ENCODE peak calls at places on chromosomes 3 and 15, in six cellular contexts. O, Z, Y, G, R and K are unnamed samples.

GRCh38 chr3:72745146-72745976 is 102.9 kb downstream of the SHQ1 start:
- DNase-seq in O (no peak), Z (no peak), Y (no peak), G (no peak), R (no peak), K (peak; percentile 32)

GRCh38 chr15:98774756-98775497 is 126.6 kb downstream of the IGF1R start:
- DNase-seq in O (no peak), Z (no peak), Y (no peak), G (no peak), R (no peak), K (no peak)

GRCh38 chr15:27249046-27249722 is 278.2 kb downstream of the GABRG3 start:
- DNase-seq in O (no peak), Z (no peak), Y (no peak), G (no peak), R (no peak), K (no peak)

GRCh38 chr15:74783072-74783807 is 1.4 kb downstream of the CSK start:
- DNase-seq in O (no peak), Z (no peak), Y (no peak), G (no peak), R (no peak), K (no peak)

GRCh38 chr3:194588236-194588635 is 45.0 kb downstream of the TMEM44 start:
- DNase-seq in O (no peak), Z (no peak), Y (no peak), G (no peak), R (no peak), K (no peak)

GRCh38 chr3:4337147-4337546 is 34.0 kb downstream of the SETMAR start:
- DNase-seq in O (no peak), Z (no peak), Y (no peak), G (no peak), R (no peak), K (no peak)

GRCh38 chr3:187802928-187803259 is 57.6 kb upstream of the BCL6 start:
- DNase-seq in O (no peak), Z (no peak), Y (no peak), G (no peak), R (no peak), K (no peak)

GRCh38 chr3:48952510-48953118 is 34.0 kb downstream of the ARIH2 start:
- DNase-seq in O (no peak), Z (no peak), Y (no peak), G (no peak), R (no peak), K (no peak)

GRCh38 chr3:155428558-155428957 is 135.1 kb upstream of the STRIT1 start:
- DNase-seq in O (no peak), Z (peak; percentile 96), Y (no peak), G (no peak), R (no peak), K (peak; percentile 7)

GRCh38 chr3:52742418-52743041 is 28.2 kb downstream of the NEK4 start:
- DNase-seq in O (no peak), Z (no peak), Y (no peak), G (no peak), R (no peak), K (peak; percentile 46)

GRCh38 chr3:141537866-141538265 is 51.0 kb downstream of the RASA2 start:
- DNase-seq in O (no peak), Z (no peak), Y (no peak), G (no peak), R (no peak), K (no peak)

GRCh38 chr3:119625451-119626153 is 27.9 kb downstream of the PLA1A start:
- DNase-seq in O (no peak), Z (no peak), Y (no peak), G (no peak), R (no peak), K (no peak)

GRCh38 chr3:25348996-25349576 is 79.0 kb upstream of the RARB start:
- DNase-seq in O (no peak), Z (no peak), Y (no peak), G (no peak), R (no peak), K (no peak)

GRCh38 chr15:68310178-68310810 is 32.7 kb downstream of the FEM1B start:
- DNase-seq in O (peak; percentile 78), Z (no peak), Y (peak; percentile 29), G (peak; percentile 46), R (no peak), K (no peak)

GRCh38 chr3:17833786-17834559 is 91.5 kb upstream of the TBC1D5 start:
- DNase-seq in O (no peak), Z (no peak), Y (no peak), G (no peak), R (no peak), K (no peak)

GRCh38 chr15:39591896-39592315 is 11.0 kb downstream of the THBS1 start:
- DNase-seq in O (no peak), Z (peak; percentile 62), Y (no peak), G (no peak), R (no peak), K (peak; percentile 21)

GRCh38 chr15:83644453-83644852 is 9.5 kb upstream of the ADAMTSL3 start:
- DNase-seq in O (no peak), Z (no peak), Y (no peak), G (no peak), R (no peak), K (no peak)

GRCh38 chr3:105812194-105812586 is 56.6 kb downstream of the CBLB start:
- DNase-seq in O (no peak), Z (no peak), Y (no peak), G (no peak), R (no peak), K (no peak)

GRCh38 chr15:40310001-40310959 is 2.5 kb upstream of the PLCB2 start:
- DNase-seq in O (no peak), Z (no peak), Y (no peak), G (no peak), R (peak; percentile 80), K (no peak)

GRCh38 chr3:50415066-50415465 is 55.7 kb upstream of the TMEM115 start:
- DNase-seq in O (no peak), Z (no peak), Y (no peak), G (no peak), R (no peak), K (no peak)

GRCh38 chr3:142664311-142664710 is 59.5 kb upstream of the TRPC1 start:
- DNase-seq in O (no peak), Z (no peak), Y (no peak), G (no peak), R (no peak), K (no peak)

GRCh38 chr15:58761010-58761388 is 10.1 kb upstream of the MINDY2 start:
- DNase-seq in O (no peak), Z (no peak), Y (no peak), G (no peak), R (no peak), K (no peak)

GRCh38 chr3:56633602-56634371 is 49.3 kb downstream of the TASOR start:
- DNase-seq in O (no peak), Z (no peak), Y (no peak), G (no peak), R (no peak), K (no peak)

GRCh38 chr15:41989573-41990242 is 17.4 kb upstream of the EHD4 start:
- DNase-seq in O (peak; percentile 85), Z (no peak), Y (peak; percentile 83), G (peak; percentile 71), R (peak; percentile 92), K (peak; percentile 71)

GRCh38 chr3:119343719-119344118 is 49.5 kb downstream of the ARHGAP31 start:
- DNase-seq in O (no peak), Z (no peak), Y (no peak), G (no peak), R (no peak), K (no peak)

GRCh38 chr3:100536093-100536492 is 43.7 kb downstream of the TMEM45A start:
- DNase-seq in O (no peak), Z (no peak), Y (no peak), G (no peak), R (no peak), K (no peak)
- TF ChIP-seq CTCF in O (no peak), Z (no peak), Y (no peak), G (no peak), R (no peak), K (no peak)

GRCh38 chr15:62477929-62478328 is 312.8 kb upstream of the C2CD4B start:
- DNase-seq in O (no peak), Z (no peak), Y (no peak), G (no peak), R (no peak), K (no peak)
- H3K4me3 ChIP-seq in O (no peak overlapping the region), Z (no peak overlapping the region), Y (no peak overlapping the region), G (no peak overlapping the region), R (no peak overlapping the region), K (no peak overlapping the region)

GRCh38 chr3:113533534-113533892 is 1.2 kb downstream of the SIDT1 start:
- DNase-seq in O (no peak), Z (no peak), Y (no peak), G (no peak), R (no peak), K (no peak)

GRCh38 chr3:113531826-113532697 is at the start of gene SIDT1:
- DNase-seq in O (no peak), Z (no peak), Y (peak; percentile 20), G (no peak), R (no peak), K (peak; percentile 13)

GRCh38 chr3:113534365-113534764 is 2.0 kb downstream of the SIDT1 start:
- DNase-seq in O (no peak), Z (no peak), Y (no peak), G (no peak), R (no peak), K (no peak)

GRCh38 chr3:113535898-113536297 is 3.5 kb downstream of the SIDT1 start:
- DNase-seq in O (no peak), Z (no peak), Y (no peak), G (no peak), R (no peak), K (no peak)

DNA sequence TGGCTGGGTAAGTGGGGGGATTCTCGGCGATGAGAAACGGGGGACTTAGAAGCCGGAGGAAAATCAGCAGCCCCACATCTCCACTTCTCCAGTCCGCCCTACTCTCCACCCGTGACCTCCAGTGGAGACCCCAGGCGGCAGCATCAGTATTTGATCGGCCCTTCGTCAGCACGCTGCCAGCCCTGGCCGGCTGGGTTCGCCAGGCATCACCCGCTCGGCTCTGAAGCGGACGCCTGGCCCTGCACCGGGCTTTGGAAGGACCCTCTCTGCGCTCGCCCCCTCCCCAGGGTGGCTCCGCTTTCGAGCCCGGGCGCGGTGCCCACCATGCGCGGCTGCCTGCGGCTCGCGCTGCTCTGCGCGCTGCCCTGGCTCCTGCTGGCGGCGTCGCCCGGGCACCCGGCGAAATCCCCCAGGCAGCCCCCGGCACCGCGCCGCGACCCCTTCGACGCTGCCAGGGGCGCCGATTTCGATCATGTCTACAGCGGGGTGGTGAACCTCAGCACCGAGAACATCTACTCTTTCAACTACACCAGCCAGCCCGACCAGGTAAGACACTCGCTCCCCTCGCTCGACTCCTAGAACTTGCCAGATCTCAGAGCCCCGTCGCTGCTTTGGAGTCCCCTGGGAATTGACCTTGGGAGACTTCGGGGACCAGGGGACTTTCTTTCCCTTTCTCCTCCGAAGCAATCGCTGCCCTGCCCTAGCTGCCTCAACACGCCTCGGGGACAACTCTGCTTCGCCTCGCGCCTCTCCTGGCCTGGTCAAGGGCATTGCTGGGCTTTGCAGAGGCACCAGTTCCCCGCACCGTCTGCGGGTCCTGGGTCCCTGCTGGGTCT is 561 bp downstream of the SIDT1 start:
- DNase-seq in O (no peak), Z (no peak), Y (no peak), G (no peak), R (no peak), K (peak; percentile 3)
- TF ChIP-seq CTCF in O (no peak), Z (no peak), Y (no peak), G (no peak), R (no peak), K (no peak)

DNA sequence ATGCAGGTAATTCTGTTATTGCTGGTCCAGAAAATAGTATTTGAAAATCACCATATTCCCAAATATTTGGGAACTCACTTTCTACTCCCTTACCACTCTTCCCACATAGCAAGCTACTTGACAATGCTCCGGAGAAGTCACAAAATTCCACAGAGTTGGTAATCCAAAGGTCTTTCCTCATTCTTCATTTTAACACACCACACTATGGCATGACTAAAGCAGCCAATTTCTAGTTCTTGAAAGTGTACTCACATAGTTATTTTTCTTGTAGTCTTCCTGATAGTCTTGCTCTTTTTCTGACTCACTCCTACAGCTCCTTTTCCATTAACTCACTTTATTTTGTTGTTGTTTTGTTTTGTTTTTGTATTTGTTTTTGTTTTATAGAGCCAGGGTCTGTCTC is 67.2 kb downstream of the MYO9A start:
- DNase-seq in O (no peak), Z (peak; percentile 3), Y (no peak), G (no peak), R (no peak), K (no peak)
- H3K4me3 ChIP-seq in O (no peak overlapping the region), Z (no peak overlapping the region), Y (no peak overlapping the region), G (no peak overlapping the region), R (no peak overlapping the region), K (no peak overlapping the region)